ENCODE peak calls at places on chromosomes 4 and X, in ten cellular contexts. One of them, this sample, is unnamed.
A peak's percentile ranks its signal among the peaks of the same experiment; 100 is the strongest.

GRCh38 chr4:187606581-187606980 is 389.0 kb upstream of the ZFP42 start:
- DNase-seq in AG04450: no peak
- DNase-seq in HCT116: peak; percentile 54
- DNase-seq in adipocyte: peak; percentile 85
- DNase-seq in fibroblast of the aortic adventitia: peak; percentile 14
- DNase-seq in CD8-positive, alpha-beta memory T cell: no peak
- DNase-seq in lower lobe of right lung: no peak
- DNase-seq in GM12865: peak; percentile 8
- DNase-seq in astrocyte: peak; percentile 13
- DNase-seq in astrocyte of the spinal cord: peak; percentile 66
- DNase-seq in this sample: no peak

GRCh38 chrX:33106737-33107136 is 104.6 kb downstream of the DMD start:
- DNase-seq in HCT116: no peak
- DNase-seq in astrocyte: no peak
- DNase-seq in GM12865: no peak
- DNase-seq in fibroblast of the aortic adventitia: no peak
- DNase-seq in CD8-positive, alpha-beta memory T cell: no peak
- DNase-seq in AG04450: no peak
- DNase-seq in astrocyte of the spinal cord: no peak
- DNase-seq in adipocyte: no peak
- DNase-seq in lower lobe of right lung: no peak
- DNase-seq in this sample: no peak

GRCh38 chrX:47264507-47265173 is 31.8 kb downstream of the USP11 start:
- DNase-seq in adipocyte: no peak
- DNase-seq in astrocyte: peak; percentile 67
- DNase-seq in GM12865: no peak
- DNase-seq in fibroblast of the aortic adventitia: no peak
- DNase-seq in HCT116: no peak
- DNase-seq in astrocyte of the spinal cord: peak; percentile 47
- DNase-seq in CD8-positive, alpha-beta memory T cell: no peak
- DNase-seq in lower lobe of right lung: no peak
- DNase-seq in AG04450: no peak
- DNase-seq in this sample: no peak

GRCh38 chr4:138374947-138375346 is 132.8 kb upstream of the SLC7A11 start:
- DNase-seq in lower lobe of right lung: no peak
- DNase-seq in astrocyte: no peak
- DNase-seq in astrocyte of the spinal cord: no peak
- DNase-seq in fibroblast of the aortic adventitia: no peak
- DNase-seq in adipocyte: no peak
- DNase-seq in GM12865: no peak
- DNase-seq in AG04450: no peak
- DNase-seq in HCT116: no peak
- DNase-seq in CD8-positive, alpha-beta memory T cell: no peak
- DNase-seq in this sample: no peak

GRCh38 chrX:112746812-112747630 is 67.3 kb upstream of the LHFPL1 start:
- DNase-seq in GM12865: no peak
- DNase-seq in HCT116: no peak
- DNase-seq in lower lobe of right lung: no peak
- DNase-seq in fibroblast of the aortic adventitia: peak; percentile 38
- DNase-seq in adipocyte: no peak
- DNase-seq in astrocyte of the spinal cord: no peak
- DNase-seq in astrocyte: peak; percentile 54
- DNase-seq in CD8-positive, alpha-beta memory T cell: no peak
- DNase-seq in AG04450: no peak
- DNase-seq in this sample: no peak

GRCh38 chr4:103996059-103996458 is 276.3 kb upstream of the TACR3 start:
- DNase-seq in CD8-positive, alpha-beta memory T cell: no peak
- DNase-seq in lower lobe of right lung: no peak
- DNase-seq in astrocyte of the spinal cord: peak; percentile 48
- DNase-seq in HCT116: peak; percentile 56
- DNase-seq in fibroblast of the aortic adventitia: no peak
- DNase-seq in astrocyte: peak; percentile 4
- DNase-seq in GM12865: no peak
- DNase-seq in AG04450: no peak
- DNase-seq in adipocyte: no peak
- DNase-seq in this sample: no peak

GRCh38 chr4:36402008-36402758 is 120.8 kb downstream of the DTHD1 start:
- DNase-seq in HCT116: no peak
- DNase-seq in astrocyte of the spinal cord: no peak
- DNase-seq in AG04450: no peak
- DNase-seq in astrocyte: no peak
- DNase-seq in GM12865: no peak
- DNase-seq in adipocyte: no peak
- DNase-seq in fibroblast of the aortic adventitia: no peak
- DNase-seq in CD8-positive, alpha-beta memory T cell: no peak
- DNase-seq in lower lobe of right lung: no peak
- DNase-seq in this sample: no peak

GRCh38 chrX:150688911-150689451 is 4.2 kb upstream of the MTMR1 start:
- DNase-seq in astrocyte of the spinal cord: peak; percentile 93
- DNase-seq in GM12865: no peak
- DNase-seq in AG04450: peak; percentile 84
- DNase-seq in astrocyte: peak; percentile 94
- DNase-seq in CD8-positive, alpha-beta memory T cell: no peak
- DNase-seq in adipocyte: peak; percentile 73
- DNase-seq in fibroblast of the aortic adventitia: peak; percentile 68
- DNase-seq in lower lobe of right lung: no peak
- DNase-seq in HCT116: peak; percentile 28
- DNase-seq in this sample: peak; percentile 81

GRCh38 chrX:112846114-112846513 is 5.5 kb upstream of the AMOT start:
- DNase-seq in adipocyte: no peak
- DNase-seq in lower lobe of right lung: no peak
- DNase-seq in CD8-positive, alpha-beta memory T cell: no peak
- DNase-seq in fibroblast of the aortic adventitia: no peak
- DNase-seq in astrocyte of the spinal cord: no peak
- DNase-seq in HCT116: no peak
- DNase-seq in astrocyte: no peak
- DNase-seq in GM12865: no peak
- DNase-seq in AG04450: no peak
- DNase-seq in this sample: no peak

GRCh38 chr4:3385719-3386440 is 55.9 kb upstream of the HGFAC start:
- DNase-seq in astrocyte of the spinal cord: no peak
- DNase-seq in astrocyte: no peak
- DNase-seq in CD8-positive, alpha-beta memory T cell: no peak
- DNase-seq in AG04450: no peak
- DNase-seq in adipocyte: no peak
- DNase-seq in GM12865: no peak
- DNase-seq in lower lobe of right lung: peak; percentile 79
- DNase-seq in fibroblast of the aortic adventitia: no peak
- DNase-seq in HCT116: no peak
- DNase-seq in this sample: no peak

GRCh38 chr4:3386486-3386885 is 55.3 kb upstream of the HGFAC start:
- DNase-seq in CD8-positive, alpha-beta memory T cell: no peak
- DNase-seq in AG04450: no peak
- DNase-seq in HCT116: no peak
- DNase-seq in astrocyte: no peak
- DNase-seq in lower lobe of right lung: no peak
- DNase-seq in fibroblast of the aortic adventitia: no peak
- DNase-seq in GM12865: no peak
- DNase-seq in adipocyte: no peak
- DNase-seq in astrocyte of the spinal cord: no peak
- DNase-seq in this sample: no peak

GRCh38 chr4:3388461-3389185 is 53.1 kb upstream of the HGFAC start:
- DNase-seq in astrocyte: peak; percentile 81
- DNase-seq in CD8-positive, alpha-beta memory T cell: no peak
- DNase-seq in astrocyte of the spinal cord: peak; percentile 65
- DNase-seq in AG04450: peak; percentile 10
- DNase-seq in adipocyte: peak; percentile 88
- DNase-seq in fibroblast of the aortic adventitia: peak; percentile 87
- DNase-seq in lower lobe of right lung: peak; percentile 55
- DNase-seq in HCT116: no peak
- DNase-seq in GM12865: peak; percentile 85
- DNase-seq in this sample: peak; percentile 14

GRCh38 chr4:3387943-3388348 is 53.8 kb upstream of the HGFAC start:
- DNase-seq in adipocyte: peak; percentile 69
- DNase-seq in lower lobe of right lung: peak; percentile 92
- DNase-seq in GM12865: peak; percentile 52
- DNase-seq in HCT116: no peak
- DNase-seq in CD8-positive, alpha-beta memory T cell: no peak
- DNase-seq in fibroblast of the aortic adventitia: peak; percentile 25
- DNase-seq in AG04450: no peak
- DNase-seq in astrocyte of the spinal cord: peak; percentile 19
- DNase-seq in astrocyte: peak; percentile 30
- DNase-seq in this sample: peak; percentile 11

GRCh38 chr4:3387154-3387942 is 54.4 kb upstream of the HGFAC start:
- DNase-seq in AG04450: no peak
- DNase-seq in fibroblast of the aortic adventitia: no peak
- DNase-seq in HCT116: no peak
- DNase-seq in GM12865: peak; percentile 70
- DNase-seq in astrocyte: no peak
- DNase-seq in CD8-positive, alpha-beta memory T cell: no peak
- DNase-seq in adipocyte: no peak
- DNase-seq in astrocyte of the spinal cord: no peak
- DNase-seq in lower lobe of right lung: peak; percentile 48
- DNase-seq in this sample: no peak
- H3K4me3 ChIP-seq in AG04450: no peak overlapping the region
- H3K4me3 ChIP-seq in fibroblast of the aortic adventitia: no peak overlapping the region
- H3K4me3 ChIP-seq in HCT116: no peak overlapping the region
- H3K4me3 ChIP-seq in GM12865: peak overlapping the region; percentile 52
- H3K4me3 ChIP-seq in astrocyte: peak overlapping the region; percentile 32
- H3K4me3 ChIP-seq in CD8-positive, alpha-beta memory T cell: no peak overlapping the region
- H3K4me3 ChIP-seq in adipocyte: peak overlapping the region; percentile 76
- H3K4me3 ChIP-seq in astrocyte of the spinal cord: no peak overlapping the region
- H3K4me3 ChIP-seq in lower lobe of right lung: peak overlapping the region; percentile 44
- H3K4me3 ChIP-seq in this sample: no peak overlapping the region

GRCh38 chr4:190017357-190018200 is 9.5 kb downstream of the FRG2 start:
- DNase-seq in lower lobe of right lung: no peak
- DNase-seq in AG04450: no peak
- DNase-seq in HCT116: no peak
- DNase-seq in CD8-positive, alpha-beta memory T cell: no peak
- DNase-seq in fibroblast of the aortic adventitia: no peak
- DNase-seq in GM12865: no peak
- DNase-seq in adipocyte: no peak
- DNase-seq in astrocyte of the spinal cord: no peak
- DNase-seq in astrocyte: no peak
- DNase-seq in this sample: no peak

GRCh38 chr4:190018201-190018920 is 8.7 kb downstream of the FRG2 start:
- DNase-seq in AG04450: no peak
- DNase-seq in CD8-positive, alpha-beta memory T cell: no peak
- DNase-seq in fibroblast of the aortic adventitia: no peak
- DNase-seq in lower lobe of right lung: no peak
- DNase-seq in GM12865: no peak
- DNase-seq in adipocyte: no peak
- DNase-seq in astrocyte of the spinal cord: no peak
- DNase-seq in HCT116: no peak
- DNase-seq in astrocyte: no peak
- DNase-seq in this sample: no peak

GRCh38 chr4:190014771-190015537 is 12.1 kb downstream of the FRG2 start:
- DNase-seq in fibroblast of the aortic adventitia: no peak
- DNase-seq in GM12865: no peak
- DNase-seq in adipocyte: no peak
- DNase-seq in CD8-positive, alpha-beta memory T cell: no peak
- DNase-seq in AG04450: no peak
- DNase-seq in lower lobe of right lung: peak; percentile 45
- DNase-seq in astrocyte: no peak
- DNase-seq in HCT116: no peak
- DNase-seq in astrocyte of the spinal cord: no peak
- DNase-seq in this sample: no peak

GRCh38 chr4:190016369-190017289 is 10.4 kb downstream of the FRG2 start:
- DNase-seq in AG04450: no peak
- DNase-seq in GM12865: no peak
- DNase-seq in lower lobe of right lung: no peak
- DNase-seq in HCT116: no peak
- DNase-seq in astrocyte of the spinal cord: no peak
- DNase-seq in CD8-positive, alpha-beta memory T cell: no peak
- DNase-seq in astrocyte: no peak
- DNase-seq in fibroblast of the aortic adventitia: no peak
- DNase-seq in adipocyte: no peak
- DNase-seq in this sample: no peak

GRCh38 chr4:190015538-190016368 is 11.3 kb downstream of the FRG2 start:
- DNase-seq in astrocyte: no peak
- DNase-seq in GM12865: no peak
- DNase-seq in lower lobe of right lung: no peak
- DNase-seq in CD8-positive, alpha-beta memory T cell: no peak
- DNase-seq in AG04450: no peak
- DNase-seq in HCT116: no peak
- DNase-seq in fibroblast of the aortic adventitia: no peak
- DNase-seq in astrocyte of the spinal cord: no peak
- DNase-seq in adipocyte: no peak
- DNase-seq in this sample: no peak
- H3K4me3 ChIP-seq in astrocyte: no peak overlapping the region
- H3K4me3 ChIP-seq in GM12865: no peak overlapping the region
- H3K4me3 ChIP-seq in lower lobe of right lung: no peak overlapping the region
- H3K4me3 ChIP-seq in CD8-positive, alpha-beta memory T cell: no peak overlapping the region
- H3K4me3 ChIP-seq in AG04450: no peak overlapping the region
- H3K4me3 ChIP-seq in HCT116: no peak overlapping the region
- H3K4me3 ChIP-seq in fibroblast of the aortic adventitia: no peak overlapping the region
- H3K4me3 ChIP-seq in astrocyte of the spinal cord: no peak overlapping the region
- H3K4me3 ChIP-seq in adipocyte: no peak overlapping the region
- H3K4me3 ChIP-seq in this sample: no peak overlapping the region

GRCh38 chrX:57918750-57919436 is 8.6 kb upstream of the ZXDA start:
- DNase-seq in astrocyte: no peak
- DNase-seq in lower lobe of right lung: peak; percentile 45
- DNase-seq in adipocyte: peak; percentile 63
- DNase-seq in astrocyte of the spinal cord: peak; percentile 16
- DNase-seq in fibroblast of the aortic adventitia: peak; percentile 59
- DNase-seq in AG04450: no peak
- DNase-seq in GM12865: peak; percentile 28
- DNase-seq in CD8-positive, alpha-beta memory T cell: no peak
- DNase-seq in HCT116: peak; percentile 26
- DNase-seq in this sample: no peak

DNA sequence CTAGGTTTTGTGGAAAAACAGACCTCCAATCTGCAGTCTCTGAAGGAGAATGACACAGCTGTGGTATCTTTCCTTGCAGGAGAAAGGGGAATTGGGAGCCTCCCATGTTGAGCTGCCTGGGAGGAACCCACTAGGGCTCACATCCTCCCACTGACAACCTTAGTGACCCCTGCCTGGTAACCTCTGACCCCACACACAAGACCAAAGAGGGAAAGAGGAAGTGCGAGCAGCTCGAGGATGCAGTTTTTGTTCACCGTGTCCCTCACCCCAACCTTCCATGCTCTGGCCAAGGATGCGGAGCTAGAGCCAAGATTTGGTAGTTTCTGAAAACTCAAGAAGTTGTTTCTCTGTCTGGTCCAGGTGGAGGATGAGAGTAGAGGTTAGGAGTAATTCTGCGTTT is 5.4 kb upstream of the ZXDA start:
- DNase-seq in AG04450: no peak
- DNase-seq in adipocyte: no peak
- DNase-seq in astrocyte: no peak
- DNase-seq in GM12865: no peak
- DNase-seq in fibroblast of the aortic adventitia: no peak
- DNase-seq in CD8-positive, alpha-beta memory T cell: no peak
- DNase-seq in astrocyte of the spinal cord: no peak
- DNase-seq in HCT116: no peak
- DNase-seq in lower lobe of right lung: no peak
- DNase-seq in this sample: no peak
- H3K4me3 ChIP-seq in AG04450: no peak overlapping the region
- H3K4me3 ChIP-seq in adipocyte: no peak overlapping the region
- H3K4me3 ChIP-seq in astrocyte: no peak overlapping the region
- H3K4me3 ChIP-seq in GM12865: no peak overlapping the region
- H3K4me3 ChIP-seq in fibroblast of the aortic adventitia: no peak overlapping the region
- H3K4me3 ChIP-seq in CD8-positive, alpha-beta memory T cell: no peak overlapping the region
- H3K4me3 ChIP-seq in astrocyte of the spinal cord: no peak overlapping the region
- H3K4me3 ChIP-seq in HCT116: no peak overlapping the region
- H3K4me3 ChIP-seq in lower lobe of right lung: no peak overlapping the region
- H3K4me3 ChIP-seq in this sample: no peak overlapping the region

DNA sequence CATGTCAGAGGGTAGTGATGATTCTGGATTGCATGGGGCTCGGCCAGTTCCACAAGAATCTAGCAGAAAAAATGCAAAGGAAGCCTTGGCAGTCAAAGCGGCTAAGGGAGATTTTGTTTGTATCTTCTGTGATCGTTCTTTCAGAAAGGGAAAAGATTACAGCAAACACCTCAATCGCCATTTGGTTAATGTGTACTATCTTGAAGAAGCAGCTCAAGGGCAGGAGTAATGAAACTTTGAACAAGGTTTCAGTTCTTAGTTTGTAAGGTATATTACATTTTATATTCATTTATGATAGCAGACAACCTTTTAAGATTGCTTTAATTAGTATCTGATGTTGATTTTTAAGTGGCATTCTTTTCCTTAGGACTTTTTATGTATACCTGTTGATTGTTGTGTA is 24.2 kb downstream of the REST start:
- DNase-seq in adipocyte: no peak
- DNase-seq in GM12865: no peak
- DNase-seq in HCT116: no peak
- DNase-seq in AG04450: no peak
- DNase-seq in fibroblast of the aortic adventitia: no peak
- DNase-seq in CD8-positive, alpha-beta memory T cell: no peak
- DNase-seq in astrocyte of the spinal cord: no peak
- DNase-seq in lower lobe of right lung: no peak
- DNase-seq in astrocyte: no peak
- DNase-seq in this sample: no peak
- H3K4me3 ChIP-seq in adipocyte: no peak overlapping the region
- H3K4me3 ChIP-seq in GM12865: no peak overlapping the region
- H3K4me3 ChIP-seq in HCT116: no peak overlapping the region
- H3K4me3 ChIP-seq in AG04450: no peak overlapping the region
- H3K4me3 ChIP-seq in fibroblast of the aortic adventitia: no peak overlapping the region
- H3K4me3 ChIP-seq in CD8-positive, alpha-beta memory T cell: no peak overlapping the region
- H3K4me3 ChIP-seq in astrocyte of the spinal cord: no peak overlapping the region
- H3K4me3 ChIP-seq in lower lobe of right lung: no peak overlapping the region
- H3K4me3 ChIP-seq in astrocyte: no peak overlapping the region
- H3K4me3 ChIP-seq in this sample: no peak overlapping the region